ENCODE peak calls at places on chromosomes 6 and 20, in eight cellular contexts. L, A, N, O, G, D, B and C are unnamed samples.

GRCh38 chr6:155085582-155086253 is 90.6 kb downstream of the TIAM2 start:
- DNase-seq in L (no peak), A (no peak), N (no peak), O (no peak), G (peak), D (peak), B (no peak), C (no peak)

GRCh38 chr20:39271205-39271604 is 309.1 kb downstream of the DHX35 start:
- DNase-seq in L (no peak), A (no peak), N (no peak), O (no peak), G (no peak), D (no peak), B (no peak), C (no peak)

GRCh38 chr20:60210779-60211617 is 252.8 kb downstream of the CDH26 start:
- DNase-seq in L (peak), A (peak), N (peak), O (peak), G (peak), D (peak), B (peak), C (peak)

GRCh38 chr20:33689973-33690372 is 3.8 kb upstream of the E2F1 start:
- DNase-seq in L (no peak), A (peak), N (peak), O (no peak), G (peak), D (no peak), B (no peak), C (no peak)

GRCh38 chr6:28742668-28743270 is 181.0 kb downstream of the TRIM27 start:
- DNase-seq in L (no peak), A (no peak), N (no peak), O (peak), G (peak), D (peak), B (no peak), C (no peak)

GRCh38 chr6:110284877-110285276 is 73.3 kb downstream of the METTL24 start:
- DNase-seq in L (no peak), A (no peak), N (no peak), O (no peak), G (no peak), D (no peak), B (no peak), C (no peak)

GRCh38 chr6:21769405-21769851 is 175.9 kb downstream of the SOX4 start:
- DNase-seq in L (no peak), A (no peak), N (peak), O (no peak), G (peak), D (no peak), B (no peak), C (no peak)

GRCh38 chr6:90217621-90218496 is 78.8 kb downstream of the BACH2 start:
- DNase-seq in L (no peak), A (no peak), N (peak), O (no peak), G (no peak), D (no peak), B (peak), C (peak)

GRCh38 chr6:6790891-6791290 is 202.4 kb downstream of the LY86 start:
- DNase-seq in L (no peak), A (no peak), N (no peak), O (no peak), G (peak), D (peak), B (no peak), C (no peak)

GRCh38 chr6:52497652-52498408 is 77.7 kb downstream of the EFHC1 start:
- DNase-seq in L (peak), A (no peak), N (no peak), O (no peak), G (no peak), D (no peak), B (peak), C (peak)

GRCh38 chr6:15527838-15528617 is 134.8 kb downstream of the DTNBP1 start:
- DNase-seq in L (no peak), A (no peak), N (no peak), O (no peak), G (no peak), D (no peak), B (no peak), C (no peak)

GRCh38 chr20:51563597-51564332 is 21.2 kb upstream of the NFATC2 start:
- DNase-seq in L (peak), A (no peak), N (peak), O (no peak), G (peak), D (no peak), B (no peak), C (peak)

GRCh38 chr6:36691011-36691410 is 6.6 kb upstream of the RAB44 start:
- DNase-seq in L (no peak), A (no peak), N (no peak), O (no peak), G (no peak), D (no peak), B (no peak), C (no peak)

GRCh38 chr20:5642155-5642981 is 107.8 kb upstream of the SHLD1 start:
- DNase-seq in L (no peak), A (no peak), N (no peak), O (no peak), G (peak), D (peak), B (no peak), C (no peak)

GRCh38 chr6:7268362-7269310 is 44.4 kb downstream of the SSR1 start:
- DNase-seq in L (no peak), A (no peak), N (no peak), O (no peak), G (no peak), D (no peak), B (no peak), C (no peak)

GRCh38 chr6:135088818-135089809 is 34.5 kb upstream of the HBS1L start:
- DNase-seq in L (peak), A (no peak), N (peak), O (peak), G (peak), D (peak), B (no peak), C (no peak)

GRCh38 chr6:166307981-166308768 is at the start of gene PRR18:
- DNase-seq in L (no peak), A (no peak), N (no peak), O (peak), G (no peak), D (no peak), B (peak), C (peak)

GRCh38 chr6:106746660-106747059 is 117.3 kb downstream of the QRSL1 start:
- DNase-seq in L (peak), A (no peak), N (peak), O (peak), G (peak), D (no peak), B (no peak), C (peak)

GRCh38 chr6:45718901-45719300 is 296.8 kb downstream of the CLIC5 start:
- DNase-seq in L (no peak), A (no peak), N (no peak), O (no peak), G (no peak), D (no peak), B (no peak), C (no peak)

GRCh38 chr20:53052380-53052779 is 80.2 kb downstream of the TSHZ2 start:
- DNase-seq in L (no peak), A (no peak), N (no peak), O (no peak), G (no peak), D (no peak), B (no peak), C (no peak)

GRCh38 chr6:149060985-149061760 is 256.3 kb upstream of the TAB2 start:
- DNase-seq in L (peak), A (no peak), N (no peak), O (peak), G (peak), D (no peak), B (peak), C (peak)

GRCh38 chr6:143253630-143254029 is 192.9 kb downstream of the AIG1 start:
- DNase-seq in L (no peak), A (no peak), N (no peak), O (no peak), G (no peak), D (no peak), B (no peak), C (no peak)